ENCODE peak calls at places on chromosomes 2 and 18, in five cellular contexts. One of them, this sample, is unnamed.

GRCh38 chr2:174771631-174772491 is 7.6 kb upstream of the CHRNA1 start:
- DNase-seq in astrocyte: peak; percentile 73
- DNase-seq in fibroblast of lung: peak; percentile 91
- DNase-seq in GM12878: no peak
- DNase-seq in IMR-90: peak; percentile 82
- DNase-seq in this sample: peak; percentile 95

GRCh38 chr2:226181909-226182308 is 617.7 kb downstream of the IRS1 start:
- DNase-seq in GM12878: no peak
- DNase-seq in IMR-90: no peak
- DNase-seq in astrocyte: no peak
- DNase-seq in fibroblast of lung: no peak
- DNase-seq in this sample: no peak

GRCh38 chr2:33442528-33443069 is 33.9 kb upstream of the RASGRP3 start:
- DNase-seq in fibroblast of lung: no peak
- DNase-seq in GM12878: no peak
- DNase-seq in astrocyte: no peak
- DNase-seq in IMR-90: no peak
- DNase-seq in this sample: peak; percentile 60

GRCh38 chr2:155825876-155826275 is 506.6 kb downstream of the NR4A2 start:
- DNase-seq in IMR-90: no peak
- DNase-seq in GM12878: no peak
- DNase-seq in astrocyte: no peak
- DNase-seq in fibroblast of lung: no peak
- DNase-seq in this sample: no peak

GRCh38 chr18:75111673-75112485 is 97.1 kb downstream of the PTGR3 start:
- DNase-seq in fibroblast of lung: peak; percentile 13
- DNase-seq in GM12878: no peak
- DNase-seq in astrocyte: no peak
- DNase-seq in IMR-90: peak; percentile 21
- DNase-seq in this sample: no peak

GRCh38 chr2:240934701-240935100 is 28.6 kb downstream of the CROCC2 start:
- DNase-seq in astrocyte: no peak
- DNase-seq in IMR-90: no peak
- DNase-seq in GM12878: no peak
- DNase-seq in fibroblast of lung: no peak
- DNase-seq in this sample: no peak

GRCh38 chr2:99811544-99811943 is 321.7 kb upstream of the REV1 start:
- DNase-seq in astrocyte: peak; percentile 92
- DNase-seq in fibroblast of lung: peak; percentile 65
- DNase-seq in IMR-90: peak; percentile 79
- DNase-seq in GM12878: no peak
- DNase-seq in this sample: peak; percentile 81

GRCh38 chr2:218711550-218711929 is 905 bp downstream of the TTLL4 start:
- DNase-seq in IMR-90: peak; percentile 20
- DNase-seq in astrocyte: peak; percentile 65
- DNase-seq in fibroblast of lung: no peak
- DNase-seq in GM12878: no peak
- DNase-seq in this sample: peak; percentile 23

GRCh38 chr2:38516122-38516521 is 86.6 kb downstream of the HNRNPLL start:
- DNase-seq in IMR-90: no peak
- DNase-seq in astrocyte: no peak
- DNase-seq in fibroblast of lung: no peak
- DNase-seq in GM12878: no peak
- DNase-seq in this sample: no peak

GRCh38 chr2:393711-394696 is 106.1 kb upstream of the ALKAL2 start:
- DNase-seq in astrocyte: peak; percentile 66
- DNase-seq in IMR-90: no peak
- DNase-seq in fibroblast of lung: no peak
- DNase-seq in GM12878: no peak
- DNase-seq in this sample: peak; percentile 18

GRCh38 chr2:16168506-16169264 is 228.3 kb downstream of the MYCN start:
- DNase-seq in IMR-90: no peak
- DNase-seq in GM12878: no peak
- DNase-seq in fibroblast of lung: no peak
- DNase-seq in astrocyte: no peak
- DNase-seq in this sample: no peak

GRCh38 chr2:181570833-181571661 is 85.9 kb downstream of the CERKL start:
- DNase-seq in fibroblast of lung: peak; percentile 36
- DNase-seq in GM12878: no peak
- DNase-seq in astrocyte: no peak
- DNase-seq in IMR-90: peak; percentile 6
- DNase-seq in this sample: peak; percentile 11

GRCh38 chr2:89844221-89844943 is 1152.9 kb downstream of the RPIA start:
- DNase-seq in IMR-90: no peak
- DNase-seq in astrocyte: no peak
- DNase-seq in GM12878: no peak
- DNase-seq in fibroblast of lung: no peak
- DNase-seq in this sample: no peak

GRCh38 chr2:135985826-135986393 is 484 bp upstream of the DARS1 start:
- DNase-seq in GM12878: peak; percentile 69
- DNase-seq in fibroblast of lung: no peak
- DNase-seq in astrocyte: no peak
- DNase-seq in IMR-90: no peak
- DNase-seq in this sample: no peak

GRCh38 chr2:37656512-37657423 is 14.7 kb downstream of the CDC42EP3 start:
- DNase-seq in GM12878: no peak
- DNase-seq in fibroblast of lung: no peak
- DNase-seq in IMR-90: no peak
- DNase-seq in astrocyte: no peak
- DNase-seq in this sample: no peak

GRCh38 chr18:22470511-22471181 is 52.9 kb upstream of the CTAGE1 start:
- DNase-seq in IMR-90: peak; percentile 73
- DNase-seq in fibroblast of lung: peak; percentile 91
- DNase-seq in GM12878: no peak
- DNase-seq in astrocyte: peak; percentile 85
- DNase-seq in this sample: peak; percentile 64

GRCh38 chr2:132465917-132466316 is 49.3 kb downstream of the GPR39 start:
- DNase-seq in IMR-90: peak; percentile 29
- DNase-seq in fibroblast of lung: no peak
- DNase-seq in GM12878: no peak
- DNase-seq in astrocyte: peak; percentile 10
- DNase-seq in this sample: no peak

GRCh38 chr2:80205498-80205897 is 99.1 kb downstream of the LRRTM1 start:
- DNase-seq in astrocyte: no peak
- DNase-seq in GM12878: no peak
- DNase-seq in fibroblast of lung: no peak
- DNase-seq in IMR-90: no peak
- DNase-seq in this sample: no peak

GRCh38 chr2:126719191-126720030 is 63.5 kb downstream of the GYPC start:
- DNase-seq in GM12878: no peak
- DNase-seq in IMR-90: no peak
- DNase-seq in fibroblast of lung: no peak
- DNase-seq in astrocyte: no peak
- DNase-seq in this sample: no peak

GRCh38 chr18:8749492-8749891 is 44.1 kb downstream of the MTCL1 start:
- DNase-seq in GM12878: no peak
- DNase-seq in fibroblast of lung: no peak
- DNase-seq in IMR-90: no peak
- DNase-seq in astrocyte: no peak
- DNase-seq in this sample: no peak

GRCh38 chr2:3624059-3624794 is 29.3 kb downstream of the COLEC11 start:
- DNase-seq in fibroblast of lung: no peak
- DNase-seq in GM12878: peak; percentile 46
- DNase-seq in astrocyte: no peak
- DNase-seq in IMR-90: peak; percentile 11
- DNase-seq in this sample: no peak

GRCh38 chr2:225334524-225334923 is 65.0 kb upstream of the NYAP2 start:
- DNase-seq in fibroblast of lung: no peak
- DNase-seq in astrocyte: peak; percentile 56
- DNase-seq in IMR-90: no peak
- DNase-seq in GM12878: no peak
- DNase-seq in this sample: no peak

GRCh38 chr18:9934274-9934673 is 20.5 kb downstream of the VAPA start:
- DNase-seq in astrocyte: no peak
- DNase-seq in IMR-90: no peak
- DNase-seq in fibroblast of lung: no peak
- DNase-seq in GM12878: no peak
- DNase-seq in this sample: no peak

GRCh38 chr2:73032702-73033097 is 38.8 kb downstream of the SFXN5 start:
- DNase-seq in IMR-90: no peak
- DNase-seq in fibroblast of lung: no peak
- DNase-seq in GM12878: no peak
- DNase-seq in astrocyte: no peak
- DNase-seq in this sample: no peak

GRCh38 chr2:29632018-29632417 is 289.4 kb downstream of the ALK start:
- DNase-seq in IMR-90: peak; percentile 75
- DNase-seq in astrocyte: peak; percentile 48
- DNase-seq in GM12878: no peak
- DNase-seq in fibroblast of lung: no peak
- DNase-seq in this sample: peak; percentile 30

GRCh38 chr2:120641366-120641771 is 94.3 kb upstream of the GLI2 start:
- DNase-seq in fibroblast of lung: peak; percentile 23
- DNase-seq in GM12878: no peak
- DNase-seq in astrocyte: peak; percentile 35
- DNase-seq in IMR-90: peak; percentile 15
- DNase-seq in this sample: peak; percentile 35

GRCh38 chr2:132037527-132038178 is 124.1 kb downstream of the ANKRD30BL start:
- DNase-seq in IMR-90: no peak
- DNase-seq in fibroblast of lung: no peak
- DNase-seq in GM12878: no peak
- DNase-seq in astrocyte: peak; percentile 3
- DNase-seq in this sample: peak; percentile 38

GRCh38 chr2:190804182-190804795 is 76.3 kb upstream of the GLS start:
- DNase-seq in fibroblast of lung: peak; percentile 56
- DNase-seq in GM12878: no peak
- DNase-seq in IMR-90: peak; percentile 49
- DNase-seq in astrocyte: no peak
- DNase-seq in this sample: peak; percentile 62

GRCh38 chr18:31248783-31249521 is 69.0 kb upstream of the DSG1 start:
- DNase-seq in astrocyte: peak; percentile 89
- DNase-seq in IMR-90: peak; percentile 18
- DNase-seq in fibroblast of lung: no peak
- DNase-seq in GM12878: no peak
- DNase-seq in this sample: no peak

GRCh38 chr2:122390406-122390805 is 635.0 kb downstream of the TSN start:
- DNase-seq in fibroblast of lung: no peak
- DNase-seq in astrocyte: no peak
- DNase-seq in GM12878: peak; percentile 7
- DNase-seq in IMR-90: no peak
- DNase-seq in this sample: no peak

GRCh38 chr2:105797298-105797819 is 52.6 kb downstream of the NCK2 start:
- DNase-seq in GM12878: peak; percentile 65
- DNase-seq in fibroblast of lung: peak; percentile 47
- DNase-seq in IMR-90: peak; percentile 48
- DNase-seq in astrocyte: no peak
- DNase-seq in this sample: peak; percentile 28

GRCh38 chr2:238270606-238271005 is 17.8 kb downstream of the PER2 start:
- DNase-seq in fibroblast of lung: no peak
- DNase-seq in IMR-90: no peak
- DNase-seq in GM12878: no peak
- DNase-seq in astrocyte: no peak
- DNase-seq in this sample: no peak

GRCh38 chr18:21826196-21826595 is 85.6 kb downstream of the MIB1 start:
- DNase-seq in astrocyte: peak; percentile 88
- DNase-seq in GM12878: no peak
- DNase-seq in IMR-90: peak; percentile 70
- DNase-seq in fibroblast of lung: peak; percentile 61
- DNase-seq in this sample: peak; percentile 24

GRCh38 chr2:169301596-169302330 is 60.6 kb downstream of the LRP2 start:
- DNase-seq in GM12878: no peak
- DNase-seq in fibroblast of lung: no peak
- DNase-seq in astrocyte: no peak
- DNase-seq in IMR-90: no peak
- DNase-seq in this sample: no peak

GRCh38 chr2:169302364-169302763 is 60.0 kb downstream of the LRP2 start:
- DNase-seq in fibroblast of lung: no peak
- DNase-seq in astrocyte: no peak
- DNase-seq in IMR-90: no peak
- DNase-seq in GM12878: no peak
- DNase-seq in this sample: no peak

GRCh38 chr2:169298007-169298406 is 64.3 kb downstream of the LRP2 start:
- DNase-seq in GM12878: no peak
- DNase-seq in astrocyte: no peak
- DNase-seq in IMR-90: no peak
- DNase-seq in fibroblast of lung: no peak
- DNase-seq in this sample: no peak

GRCh38 chr2:169300617-169301530 is 61.5 kb downstream of the LRP2 start:
- DNase-seq in GM12878: no peak
- DNase-seq in IMR-90: no peak
- DNase-seq in astrocyte: no peak
- DNase-seq in fibroblast of lung: no peak
- DNase-seq in this sample: no peak

GRCh38 chr2:169303579-169304285 is 58.6 kb downstream of the LRP2 start:
- DNase-seq in fibroblast of lung: no peak
- DNase-seq in GM12878: no peak
- DNase-seq in IMR-90: no peak
- DNase-seq in astrocyte: no peak
- DNase-seq in this sample: peak; percentile 3
- H3K27me3 ChIP-seq in fibroblast of lung: no peaks in the 10 kb centered on the region
- H3K27me3 ChIP-seq in GM12878: no peaks in the 10 kb centered on the region
- H3K27me3 ChIP-seq in IMR-90: no peaks in the 10 kb centered on the region
- H3K27me3 ChIP-seq in astrocyte: no peaks in the 10 kb centered on the region
- H3K27me3 ChIP-seq in this sample: peaks cover 5% of the 10 kb centered on the region

GRCh38 chr2:189763908-189764661 is 1.5 kb upstream of the OSGEPL1 start:
- DNase-seq in GM12878: no peak
- DNase-seq in astrocyte: no peak
- DNase-seq in IMR-90: peak; percentile 46
- DNase-seq in fibroblast of lung: peak; percentile 38
- DNase-seq in this sample: peak; percentile 54
- H3K9ac ChIP-seq in GM12878: peak overlapping the region; percentile 95
- H3K9ac ChIP-seq in astrocyte: no peak overlapping the region
- H3K9ac ChIP-seq in IMR-90: no peak overlapping the region
- H3K9ac ChIP-seq in fibroblast of lung: no peak overlapping the region
- H3K9ac ChIP-seq in this sample: peak overlapping the region; percentile 86

GRCh38 chr2:20226152-20226545 is 1.2 kb upstream of the SDC1 start:
- DNase-seq in fibroblast of lung: no peak
- DNase-seq in GM12878: no peak
- DNase-seq in astrocyte: no peak
- DNase-seq in IMR-90: no peak
- DNase-seq in this sample: no peak

GRCh38 chr2:20229322-20230201 is 4.6 kb upstream of the SDC1 start:
- DNase-seq in astrocyte: no peak
- DNase-seq in IMR-90: no peak
- DNase-seq in fibroblast of lung: no peak
- DNase-seq in GM12878: no peak
- DNase-seq in this sample: peak; percentile 75

GRCh38 chr2:20225294-20226151 is 593 bp upstream of the SDC1 start:
- DNase-seq in IMR-90: peak; percentile 50
- DNase-seq in GM12878: no peak
- DNase-seq in astrocyte: no peak
- DNase-seq in fibroblast of lung: peak; percentile 58
- DNase-seq in this sample: peak; percentile 77

GRCh38 chr2:20231159-20231558 is 6.2 kb upstream of the SDC1 start:
- DNase-seq in astrocyte: no peak
- DNase-seq in fibroblast of lung: no peak
- DNase-seq in IMR-90: no peak
- DNase-seq in GM12878: no peak
- DNase-seq in this sample: no peak

GRCh38 chr2:20227894-20228505 is 3.1 kb upstream of the SDC1 start:
- DNase-seq in fibroblast of lung: no peak
- DNase-seq in IMR-90: no peak
- DNase-seq in astrocyte: no peak
- DNase-seq in GM12878: no peak
- DNase-seq in this sample: no peak
- H3K27me3 ChIP-seq in fibroblast of lung: no peaks in the 10 kb centered on the region
- H3K27me3 ChIP-seq in IMR-90: no peaks in the 10 kb centered on the region
- H3K27me3 ChIP-seq in astrocyte: no peaks in the 10 kb centered on the region
- H3K27me3 ChIP-seq in GM12878: no peaks in the 10 kb centered on the region
- H3K27me3 ChIP-seq in this sample: no peaks in the 10 kb centered on the region

GRCh38 chr2:24050041-24050655 is 607 bp downstream of the FKBP1B start:
- DNase-seq in GM12878: no peak
- DNase-seq in IMR-90: no peak
- DNase-seq in astrocyte: no peak
- DNase-seq in fibroblast of lung: peak; percentile 19
- DNase-seq in this sample: peak; percentile 53
- H3K9ac ChIP-seq in GM12878: no peak overlapping the region
- H3K9ac ChIP-seq in IMR-90: peak overlapping the region; percentile 10
- H3K9ac ChIP-seq in astrocyte: peak overlapping the region; percentile 69
- H3K9ac ChIP-seq in fibroblast of lung: peak overlapping the region; percentile 46
- H3K9ac ChIP-seq in this sample: peak overlapping the region; percentile 69

This sample was measured in adipocyte.